ENCODE peak calls at places on chromosomes 3 and 15, in nine cellular contexts. S, A, L, K, I, M, H, R and F are unnamed samples.
A peak's percentile ranks its signal among the peaks of the same experiment; 100 is the strongest.

GRCh38 chr3:197718904-197719303 is 17.8 kb downstream of the RUBCN start:
- DNase-seq in S (peak; percentile 98), A (no peak), L (no peak), K (peak; percentile 78), I (no peak), M (peak; percentile 99), H (peak; percentile 91), R (no peak), F (no peak)

GRCh38 chr3:61573441-61573840 is 12.1 kb downstream of the PTPRG start:
- DNase-seq in S (no peak), A (no peak), L (no peak), K (no peak), I (no peak), M (no peak), H (peak; percentile 20), R (no peak), F (no peak)

GRCh38 chr3:64141476-64141875 is 83.8 kb downstream of the PRICKLE2 start:
- DNase-seq in S (no peak), A (no peak), L (no peak), K (no peak), I (no peak), M (no peak), H (peak; percentile 47), R (no peak), F (no peak)

GRCh38 chr15:78640840-78641733 is at the start of gene CHRNB4:
- DNase-seq in S (no peak), A (peak; percentile 92), L (peak; percentile 91), K (peak; percentile 66), I (no peak), M (no peak), H (peak; percentile 10), R (peak; percentile 94), F (no peak)

GRCh38 chr3:24129549-24129948 is 184.5 kb downstream of the NR1D2 start:
- DNase-seq in S (no peak), A (peak; percentile 3), L (no peak), K (no peak), I (no peak), M (no peak), H (no peak), R (no peak), F (no peak)

GRCh38 chr15:52620496-52620895 is 51.7 kb upstream of the ARPP19 start:
- DNase-seq in S (no peak), A (no peak), L (no peak), K (no peak), I (no peak), M (no peak), H (no peak), R (no peak), F (no peak)

GRCh38 chr3:8767667-8768363 is 1.6 kb downstream of the OXTR start:
- DNase-seq in S (no peak), A (peak; percentile 42), L (peak; percentile 84), K (peak; percentile 31), I (no peak), M (peak; percentile 79), H (peak; percentile 56), R (peak; percentile 26), F (no peak)

GRCh38 chr3:14402304-14402811 is at the start of gene SLC6A6:
- DNase-seq in S (peak; percentile 92), A (peak; percentile 97), L (peak; percentile 98), K (peak; percentile 98), I (peak; percentile 98), M (peak; percentile 98), H (peak; percentile 95), R (peak; percentile 96), F (peak; percentile 99)

GRCh38 chr3:157938154-157938774 is 168.0 kb downstream of the SHOX2 start:
- DNase-seq in S (no peak), A (no peak), L (no peak), K (no peak), I (no peak), M (peak; percentile 51), H (peak; percentile 63), R (no peak), F (no peak)

GRCh38 chr15:63371297-63371918 is 10.2 kb downstream of the CA12 start:
- DNase-seq in S (no peak), A (no peak), L (no peak), K (no peak), I (no peak), M (no peak), H (peak; percentile 98), R (no peak), F (no peak)

GRCh38 chr15:77821188-77821958 is 188.7 kb upstream of the LINGO1 start:
- DNase-seq in S (peak; percentile 37), A (peak; percentile 85), L (peak; percentile 84), K (peak; percentile 84), I (peak; percentile 57), M (peak; percentile 54), H (peak; percentile 79), R (peak; percentile 88), F (peak; percentile 64)

GRCh38 chr3:171774516-171774915 is 35.8 kb downstream of the PLD1 start:
- DNase-seq in S (no peak), A (no peak), L (no peak), K (no peak), I (no peak), M (no peak), H (no peak), R (no peak), F (no peak)

GRCh38 chr3:171775943-171776342 is 34.3 kb downstream of the PLD1 start:
- DNase-seq in S (no peak), A (no peak), L (no peak), K (no peak), I (no peak), M (no peak), H (no peak), R (no peak), F (no peak)

GRCh38 chr3:171772427-171773056 is 37.7 kb downstream of the PLD1 start:
- DNase-seq in S (peak; percentile 52), A (peak; percentile 73), L (peak; percentile 84), K (peak; percentile 77), I (peak; percentile 67), M (peak; percentile 74), H (peak; percentile 85), R (peak; percentile 64), F (peak; percentile 56)

GRCh38 chr3:171768281-171768925 is 41.9 kb downstream of the PLD1 start:
- DNase-seq in S (no peak), A (no peak), L (no peak), K (no peak), I (no peak), M (no peak), H (no peak), R (no peak), F (no peak)

DNA sequence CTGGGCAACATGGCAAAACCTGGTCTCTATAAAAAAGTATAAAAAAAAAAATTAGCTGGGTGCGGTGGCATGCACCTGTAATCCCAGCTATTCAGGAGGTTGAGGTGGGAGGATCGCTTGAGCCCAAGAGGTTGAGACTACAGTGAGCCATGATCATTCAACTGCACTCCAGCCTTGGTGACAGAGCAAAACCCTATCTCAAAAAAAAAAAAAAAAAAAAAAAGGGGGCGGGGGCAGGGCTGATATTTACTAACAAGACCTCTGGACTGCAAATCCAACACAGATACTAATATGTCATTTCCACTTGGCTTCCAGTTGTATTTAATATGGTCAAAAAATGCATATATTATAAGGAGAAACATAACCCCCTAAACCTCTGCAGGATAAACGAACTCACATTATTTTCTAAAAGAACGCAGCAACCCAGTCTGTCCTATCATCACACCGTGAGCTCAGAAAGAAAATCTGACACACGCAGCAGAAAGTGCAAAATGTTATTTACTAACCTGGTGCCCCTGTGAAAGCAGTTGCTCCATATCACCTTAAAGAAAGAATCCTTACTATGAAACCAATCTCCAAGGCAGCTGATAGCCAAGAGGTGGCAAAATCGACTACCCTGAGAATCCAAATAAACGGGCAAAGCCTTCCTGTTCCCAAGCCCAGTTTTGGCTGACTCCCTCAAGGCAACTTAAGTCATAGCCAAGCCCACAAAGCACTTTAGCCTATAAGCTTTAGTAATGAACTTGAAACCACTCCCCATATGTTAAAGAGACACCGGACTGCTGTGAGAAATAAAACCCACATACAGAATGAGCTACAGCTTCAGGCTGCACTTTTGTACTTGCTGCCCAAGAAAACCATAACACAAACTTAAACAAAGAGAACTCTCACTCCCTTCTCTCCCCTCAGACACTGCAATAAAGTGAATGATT is 39.3 kb downstream of the PLD1 start:
- DNase-seq in S (no peak), A (no peak), L (peak; percentile 83), K (peak; percentile 81), I (peak; percentile 79), M (peak; percentile 89), H (peak; percentile 94), R (no peak), F (no peak)
- TF ChIP-seq EZH2phosphoT487 in S (no peak), A (no peak), L (no peak), K (no peak), I (no peak), M (no peak), H (no peak), R (no peak), F (no peak)

DNA sequence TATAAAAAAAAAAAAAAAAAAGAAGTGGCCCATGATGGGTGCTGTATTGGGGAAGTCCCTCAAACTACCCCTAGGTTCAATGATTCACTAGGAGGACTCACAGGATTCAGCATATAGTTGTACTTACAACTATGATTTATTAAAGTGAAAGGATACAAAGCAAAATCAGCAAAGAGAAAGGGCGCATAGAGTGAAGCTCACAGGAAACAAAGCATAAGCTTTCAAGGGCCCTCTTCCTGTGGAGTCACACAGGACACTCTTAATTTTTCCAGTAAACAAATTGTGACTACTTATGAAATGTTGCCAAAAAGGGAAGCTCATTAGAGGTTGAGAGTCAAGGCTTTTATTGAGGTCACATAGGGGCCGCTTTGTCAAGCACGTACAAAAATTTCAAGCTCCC is 153.7 kb upstream of the GAP43 start:
- DNase-seq in S (no peak), A (no peak), L (no peak), K (no peak), I (no peak), M (no peak), H (no peak), R (no peak), F (no peak)
- H3K79me2 ChIP-seq in S (no peaks in the 10 kb centered on the region), A (no peaks in the 10 kb centered on the region), L (no peaks in the 10 kb centered on the region), K (no peaks in the 10 kb centered on the region), I (no peaks in the 10 kb centered on the region), M (no peaks in the 10 kb centered on the region), H (no peaks in the 10 kb centered on the region), R (no peaks in the 10 kb centered on the region), F (no peaks in the 10 kb centered on the region)

DNA sequence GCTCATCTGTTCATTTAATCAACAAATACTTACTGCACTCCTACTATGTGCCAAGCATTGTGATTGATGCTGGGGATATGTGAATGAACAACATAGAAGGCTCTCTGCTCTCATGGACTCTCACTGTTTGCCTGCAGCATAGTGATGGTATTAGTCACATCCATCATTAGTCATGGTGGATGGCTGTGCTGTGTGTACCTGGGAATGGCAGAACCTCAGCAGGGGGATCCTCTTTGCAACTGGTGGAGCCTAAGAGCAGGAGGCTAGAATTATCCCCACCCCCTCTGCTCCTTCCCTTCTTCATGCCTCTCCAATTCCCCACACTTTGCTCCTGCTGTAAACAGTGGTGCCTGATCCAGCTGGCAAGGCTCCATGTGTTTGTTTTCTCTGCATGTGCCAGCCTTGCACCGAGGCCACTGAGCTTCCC is 20.5 kb downstream of the BOC start:
- DNase-seq in S (peak; percentile 50), A (no peak), L (peak; percentile 23), K (peak; percentile 68), I (no peak), M (peak; percentile 95), H (peak; percentile 89), R (no peak), F (no peak)
- H3K4me1 ChIP-seq in S (peaks cover 10% of the 10 kb centered on the region), A (peaks cover 64% of the 10 kb centered on the region), L (peaks cover 11% of the 10 kb centered on the region), K (peaks cover 25% of the 10 kb centered on the region), I (no peaks in the 10 kb centered on the region), M (peaks cover 26% of the 10 kb centered on the region), H (peaks cover 39% of the 10 kb centered on the region), R (no peaks in the 10 kb centered on the region), F (no peaks in the 10 kb centered on the region)

DNA sequence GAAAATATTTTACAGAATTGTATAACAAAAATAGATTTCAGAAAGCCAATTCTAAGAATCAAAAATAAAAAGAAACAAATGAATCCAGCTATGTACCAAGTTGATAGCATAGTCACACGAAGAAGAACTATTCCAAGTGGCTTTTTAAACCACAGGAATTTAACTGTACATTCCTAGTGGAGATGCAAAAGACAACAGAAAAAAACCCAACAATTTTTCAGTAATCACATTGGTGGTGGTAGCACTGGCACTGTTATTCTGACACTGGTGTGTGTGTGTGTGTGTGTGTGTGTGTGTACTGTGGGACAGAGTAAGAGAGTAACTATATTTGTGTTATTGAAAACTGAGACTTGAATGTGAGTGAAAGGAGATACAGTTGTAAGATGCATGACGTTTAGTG is 9.1 kb downstream of the BFSP2 start:
- DNase-seq in S (no peak), A (no peak), L (no peak), K (no peak), I (no peak), M (no peak), H (peak; percentile 65), R (no peak), F (no peak)
- TF ChIP-seq EZH2phosphoT487 in S (no peak), A (no peak), L (no peak), K (no peak), I (no peak), M (no peak), H (no peak), R (no peak), F (no peak)